ENCODE peak calls at places on chromosomes 3 and 15, in five cellular contexts. U is LoVo, A is left ventricle myocardium inferior, J is GDM1, B is iris pigment epithelial cell. C is an unnamed sample.

GRCh38 chr3:129184396-129184656 is 630 bp upstream of the CNBP start:
- DNase-seq in U (peak), A (no peak), J (no peak), B (no peak), C (peak)

GRCh38 chr15:73270366-73271097 is 98.2 kb downstream of the HCN4 start:
- DNase-seq in U (no peak), A (no peak), J (no peak), B (peak), C (no peak)

GRCh38 chr3:187063286-187064081 is 75.8 kb downstream of the RPL39L start:
- DNase-seq in U (no peak), A (no peak), J (no peak), B (peak), C (no peak)

GRCh38 chr3:46356909-46357308 is 3.0 kb downstream of the CCR2 start:
- DNase-seq in U (no peak), A (no peak), J (no peak), B (no peak), C (no peak)

GRCh38 chr3:62500556-62501294 is 127.4 kb upstream of the FEZF2 start:
- DNase-seq in U (no peak), A (no peak), J (no peak), B (no peak), C (no peak)

GRCh38 chr3:127170794-127171193 is 22.1 kb upstream of the PRR23E start:
- DNase-seq in U (peak), A (no peak), J (no peak), B (peak), C (no peak)

GRCh38 chr15:86558252-86558651 is 478.6 kb downstream of the AGBL1 start:
- DNase-seq in U (no peak), A (no peak), J (no peak), B (no peak), C (no peak)

GRCh38 chr15:80979538-80980200 is 9.9 kb downstream of the MESD start:
- DNase-seq in U (no peak), A (no peak), J (no peak), B (no peak), C (no peak)

GRCh38 chr15:88378259-88378658 is 88.9 kb downstream of the MRPL46 start:
- DNase-seq in U (no peak), A (no peak), J (no peak), B (peak), C (no peak)

GRCh38 chr3:27666708-27667107 is 55.4 kb downstream of the EOMES start:
- DNase-seq in U (no peak), A (peak), J (peak), B (peak), C (peak)